ENCODE peak calls at places on chromosome 1, in five cellular contexts. D, W, P, H and O are unnamed samples.

GRCh38 chr1:233406994-233407631 is 79.6 kb downstream of the MAP3K21 start:
- DNase-seq in D (peak; percentile 1), W (no peak), P (no peak), H (no peak), O (no peak)

GRCh38 chr1:51222809-51223208 is 13.3 kb upstream of the RNF11 start:
- DNase-seq in D (no peak), W (no peak), P (no peak), H (no peak), O (no peak)

GRCh38 chr1:117232551-117232950 is 21.8 kb upstream of the VTCN1 start:
- DNase-seq in D (no peak), W (no peak), P (no peak), H (no peak), O (no peak)

GRCh38 chr1:24391882-24392603 is 21.5 kb downstream of the STPG1 start:
- DNase-seq in D (peak; percentile 84), W (peak; percentile 74), P (peak; percentile 72), H (peak; percentile 47), O (peak; percentile 51)

GRCh38 chr1:226862900-226863299 is 7.5 kb upstream of the PSEN2 start:
- DNase-seq in D (no peak), W (no peak), P (no peak), H (no peak), O (peak; percentile 73)

GRCh38 chr1:117087686-117088085 is 27.6 kb downstream of the TTF2 start:
- DNase-seq in D (no peak), W (no peak), P (no peak), H (no peak), O (no peak)

GRCh38 chr1:238252033-238252802 is 361.5 kb upstream of the ZP4 start:
- DNase-seq in D (no peak), W (no peak), P (peak; percentile 41), H (no peak), O (peak; percentile 33)

GRCh38 chr1:222814536-222815366 is at the start of gene DISP1:
- DNase-seq in D (peak; percentile 35), W (peak; percentile 79), P (peak; percentile 96), H (peak; percentile 73), O (peak; percentile 74)

GRCh38 chr1:116971481-116971880 is 30.1 kb upstream of the CD101 start:
- DNase-seq in D (no peak), W (no peak), P (peak; percentile 33), H (no peak), O (no peak)

GRCh38 chr1:221227872-221228337 is 348.7 kb downstream of the HLX start:
- DNase-seq in D (no peak), W (no peak), P (no peak), H (no peak), O (no peak)

GRCh38 chr1:221234821-221235220 is 355.6 kb downstream of the HLX start:
- DNase-seq in D (no peak), W (no peak), P (no peak), H (no peak), O (peak; percentile 42)

GRCh38 chr1:221227460-221227859 is 348.2 kb downstream of the HLX start:
- DNase-seq in D (no peak), W (no peak), P (no peak), H (no peak), O (no peak)

GRCh38 chr1:221228594-221228993 is 349.4 kb downstream of the HLX start:
- DNase-seq in D (no peak), W (no peak), P (no peak), H (no peak), O (no peak)

GRCh38 chr1:221230605-221231004 is 351.4 kb downstream of the HLX start:
- DNase-seq in D (no peak), W (no peak), P (no peak), H (no peak), O (peak; percentile 37)
- TF ChIP-seq MXI1 in D (no peak), W (no peak), P (no peak), H (no peak), O (no peak)

DNA sequence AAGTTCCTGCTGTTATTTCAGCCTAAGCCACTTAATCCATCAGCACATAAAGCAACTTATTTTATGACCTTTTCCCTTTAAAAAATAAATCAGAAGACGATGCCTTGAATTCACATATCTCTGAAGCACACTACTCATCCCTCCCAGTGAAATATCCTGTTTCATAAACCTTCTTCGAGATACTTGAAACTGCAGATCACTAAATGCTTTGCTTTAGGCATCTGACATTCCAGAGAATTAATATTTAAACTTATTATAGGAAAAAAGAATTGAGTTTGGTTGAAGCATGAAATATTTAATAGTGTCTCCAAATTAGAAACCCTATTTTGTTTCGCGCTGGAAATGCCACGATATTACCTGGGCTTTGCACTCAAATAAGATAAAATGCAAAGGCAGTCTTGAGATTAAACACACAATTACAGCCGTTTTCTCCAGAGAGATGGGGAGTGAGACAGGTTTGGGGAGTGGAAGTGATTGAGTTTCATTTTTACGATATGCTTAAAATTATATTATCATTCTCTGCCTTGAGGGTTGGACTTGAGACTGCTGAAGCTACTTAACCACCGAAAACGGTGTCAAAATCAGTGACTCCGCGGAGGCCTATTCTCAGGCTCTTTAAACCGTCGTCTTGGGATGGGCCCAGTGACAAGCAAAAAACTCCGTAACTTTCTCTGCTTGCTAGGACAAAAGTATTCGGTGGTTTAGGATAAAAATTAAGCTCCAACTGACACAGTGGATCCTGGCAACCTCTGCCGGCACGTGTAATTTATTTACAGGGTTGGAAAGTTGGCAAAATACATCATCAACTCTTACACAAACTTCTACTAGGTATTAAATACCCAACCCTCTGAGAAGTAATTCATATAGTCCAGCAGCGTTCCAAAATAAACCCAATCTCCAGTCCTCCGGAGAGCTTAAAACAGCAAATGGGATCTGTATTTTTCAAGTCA is 9.2 kb downstream of the GLIS1 start:
- DNase-seq in D (no peak), W (no peak), P (no peak), H (no peak), O (no peak)
- TF ChIP-seq MXI1 in D (no peak), W (no peak), P (no peak), H (no peak), O (no peak)

GRCh38 chr1:42171679-42172266 is 7.2 kb upstream of the GUCA2A start:
- DNase-seq in D (no peak), W (peak; percentile 28), P (no peak), H (no peak), O (no peak)

GRCh38 chr1:42167611-42168396 is 3.3 kb upstream of the GUCA2A start:
- DNase-seq in D (no peak), W (no peak), P (no peak), H (no peak), O (no peak)

GRCh38 chr1:42170779-42171621 is 6.5 kb upstream of the GUCA2A start:
- DNase-seq in D (no peak), W (no peak), P (no peak), H (no peak), O (no peak)

GRCh38 chr1:42168397-42168682 is 3.8 kb upstream of the GUCA2A start:
- DNase-seq in D (no peak), W (no peak), P (no peak), H (no peak), O (no peak)

GRCh38 chr1:42168798-42169197 is 4.3 kb upstream of the GUCA2A start:
- DNase-seq in D (no peak), W (no peak), P (no peak), H (no peak), O (no peak)
- TF ChIP-seq MXI1 in D (no peak), W (no peak), P (no peak), H (no peak), O (no peak)

GRCh38 chr1:225772323-225772768 is 5.3 kb upstream of the SRP9 start:
- DNase-seq in D (no peak), W (peak; percentile 78), P (peak; percentile 79), H (peak; percentile 86), O (peak; percentile 88)

GRCh38 chr1:225769687-225770086 is 7.9 kb upstream of the SRP9 start:
- DNase-seq in D (no peak), W (peak; percentile 32), P (no peak), H (no peak), O (no peak)

GRCh38 chr1:225770586-225771248 is 6.9 kb upstream of the SRP9 start:
- DNase-seq in D (no peak), W (no peak), P (no peak), H (peak; percentile 48), O (no peak)

GRCh38 chr1:225772848-225773247 is 4.8 kb upstream of the SRP9 start:
- DNase-seq in D (no peak), W (no peak), P (no peak), H (no peak), O (no peak)

GRCh38 chr1:225771661-225772322 is 5.8 kb upstream of the SRP9 start:
- DNase-seq in D (no peak), W (no peak), P (no peak), H (no peak), O (no peak)
- TF ChIP-seq MXI1 in D (no peak), W (no peak), P (no peak), H (no peak), O (no peak)

DNA sequence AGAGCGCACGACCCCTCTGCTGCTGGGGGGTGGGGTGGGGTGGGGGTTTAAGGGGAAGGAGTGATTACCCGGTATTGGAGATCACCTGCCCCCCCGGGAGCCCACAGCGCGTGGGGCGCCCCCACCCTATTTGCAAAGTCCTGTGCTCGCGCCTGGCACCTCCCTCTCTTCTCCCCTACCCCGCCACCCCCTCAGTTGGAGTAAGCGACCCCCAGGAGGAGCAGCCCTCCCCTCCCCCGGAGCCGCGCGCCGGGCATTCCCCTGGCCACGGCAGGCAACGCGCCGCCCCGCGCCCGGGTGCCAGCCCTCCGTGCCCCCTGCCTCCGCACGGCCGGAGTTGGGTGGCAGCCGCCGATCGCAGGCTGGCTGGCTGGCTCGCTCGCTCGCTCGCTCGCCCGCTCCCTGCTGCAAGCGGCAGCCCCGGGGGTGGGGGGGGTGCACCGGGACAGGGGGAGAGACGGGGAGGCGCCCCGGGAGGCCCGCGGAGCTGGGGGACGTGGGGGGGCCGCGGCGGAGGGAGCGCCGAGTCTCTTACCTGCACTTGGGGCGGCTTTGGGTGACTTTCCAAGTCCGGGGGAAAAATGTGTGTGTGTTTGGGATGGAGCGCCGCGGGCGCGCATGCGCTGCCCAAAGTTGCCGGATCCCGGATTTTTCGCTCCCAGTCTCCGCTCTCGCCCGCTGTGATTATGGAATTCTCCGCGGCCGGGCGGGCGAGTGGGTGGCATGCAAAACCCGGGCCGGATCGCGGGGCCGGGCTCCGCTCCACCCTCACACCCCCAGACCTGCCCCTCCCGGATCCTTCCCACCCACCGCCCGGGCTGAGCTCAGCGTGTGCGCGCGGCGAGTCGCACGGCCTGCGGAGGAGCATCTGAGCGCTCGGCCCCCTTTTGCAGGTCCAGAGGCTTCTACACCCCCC is at the start of gene CASZ1:
- DNase-seq in D (no peak), W (peak; percentile 85), P (peak; percentile 99), H (peak; percentile 62), O (peak; percentile 86)
- TF ChIP-seq MXI1 in D (no peak), W (no peak), P (no peak), H (no peak), O (no peak)